ENCODE peak calls at places on chromosomes 5 and 9, in seven cellular contexts. F, L, T, I, O, S and B are unnamed samples.

GRCh38 chr9:107439991-107440456 is 49.5 kb downstream of the KLF4 start:
- DNase-seq in F (no peak), L (no peak), T (no peak), I (no peak), O (no peak), S (no peak), B (no peak)

GRCh38 chr5:75734913-75735789 is 17.9 kb upstream of the POC5 start:
- DNase-seq in F (no peak), L (no peak), T (peak; percentile 19), I (peak; percentile 54), O (no peak), S (no peak), B (peak; percentile 43)

GRCh38 chr5:147935032-147935431 is 28.7 kb upstream of the C5orf46 start:
- DNase-seq in F (no peak), L (peak; percentile 51), T (peak; percentile 81), I (peak; percentile 5), O (no peak), S (no peak), B (peak; percentile 60)

GRCh38 chr9:129995409-129996160 is 47.4 kb downstream of the FNBP1 start:
- DNase-seq in F (no peak), L (no peak), T (peak; percentile 87), I (peak; percentile 68), O (no peak), S (no peak), B (peak; percentile 89)

GRCh38 chr9:124594673-124595072 is 87.5 kb upstream of the NR5A1 start:
- DNase-seq in F (no peak), L (no peak), T (no peak), I (no peak), O (no peak), S (no peak), B (no peak)

GRCh38 chr5:53001541-53001940 is 12.4 kb downstream of the ITGA2 start:
- DNase-seq in F (no peak), L (no peak), T (no peak), I (no peak), O (no peak), S (no peak), B (peak; percentile 55)

GRCh38 chr5:60578295-60578694 is 121.7 kb downstream of the DEPDC1B start:
- DNase-seq in F (peak; percentile 70), L (no peak), T (no peak), I (no peak), O (no peak), S (no peak), B (no peak)

GRCh38 chr5:32136342-32136741 is 37.8 kb downstream of the GOLPH3 start:
- DNase-seq in F (no peak), L (no peak), T (peak; percentile 23), I (no peak), O (no peak), S (no peak), B (peak; percentile 61)

GRCh38 chr5:121681200-121681855 is 170.4 kb upstream of the FTMT start:
- DNase-seq in F (no peak), L (peak; percentile 3), T (no peak), I (peak; percentile 61), O (no peak), S (no peak), B (no peak)

GRCh38 chr9:72596451-72597180 is 75.2 kb downstream of the TMC1 start:
- DNase-seq in F (no peak), L (no peak), T (no peak), I (no peak), O (no peak), S (no peak), B (no peak)

GRCh38 chr5:91150189-91150588 is 232.9 kb downstream of the ARRDC3 start:
- DNase-seq in F (no peak), L (no peak), T (no peak), I (no peak), O (no peak), S (no peak), B (peak; percentile 42)

GRCh38 chr5:94777163-94777885 is 158.9 kb downstream of the SLF1 start:
- DNase-seq in F (no peak), L (no peak), T (peak; percentile 19), I (no peak), O (no peak), S (no peak), B (peak; percentile 14)

GRCh38 chr9:37667706-37668672 is 17.2 kb downstream of the FRMPD1 start:
- DNase-seq in F (no peak), L (no peak), T (no peak), I (no peak), O (no peak), S (no peak), B (no peak)

GRCh38 chr5:113495402-113495801 is 7.1 kb upstream of the MCC start:
- DNase-seq in F (no peak), L (no peak), T (peak; percentile 52), I (no peak), O (no peak), S (no peak), B (peak; percentile 58)

GRCh38 chr5:113278976-113279375 is 155.8 kb downstream of the TSSK1B start:
- DNase-seq in F (no peak), L (no peak), T (no peak), I (no peak), O (no peak), S (no peak), B (peak; percentile 55)

GRCh38 chr5:138111181-138111580 is 27.3 kb downstream of the WNT8A start:
- DNase-seq in F (no peak), L (no peak), T (no peak), I (no peak), O (no peak), S (no peak), B (no peak)

GRCh38 chr5:138180183-138180782 is 1.4 kb downstream of the KIF20A start:
- DNase-seq in F (peak; percentile 40), L (peak; percentile 24), T (peak; percentile 70), I (peak; percentile 79), O (no peak), S (no peak), B (peak; percentile 71)

GRCh38 chr9:5278486-5278885 is 26.0 kb downstream of the RLN2 start:
- DNase-seq in F (no peak), L (no peak), T (no peak), I (no peak), O (no peak), S (no peak), B (no peak)

GRCh38 chr5:103224118-103224893 is 34.3 kb upstream of the MACIR start:
- DNase-seq in F (no peak), L (no peak), T (peak; percentile 73), I (peak; percentile 80), O (peak; percentile 3), S (peak; percentile 13), B (peak; percentile 84)

GRCh38 chr5:181217111-181217804 is 5.8 kb upstream of the TRIM41 start:
- DNase-seq in F (no peak), L (no peak), T (peak; percentile 56), I (peak; percentile 83), O (peak; percentile 47), S (peak; percentile 63), B (peak; percentile 86)

GRCh38 chr9:6956796-6957355 is 199.1 kb downstream of the KDM4C start:
- DNase-seq in F (no peak), L (no peak), T (no peak), I (no peak), O (no peak), S (no peak), B (no peak)

GRCh38 chr9:18606281-18606680 is 132.3 kb downstream of the ADAMTSL1 start:
- DNase-seq in F (no peak), L (peak; percentile 15), T (no peak), I (no peak), O (no peak), S (no peak), B (peak; percentile 26)

GRCh38 chr9:2040828-2041227 is 25.7 kb downstream of the SMARCA2 start:
- DNase-seq in F (no peak), L (no peak), T (no peak), I (no peak), O (no peak), S (no peak), B (no peak)

GRCh38 chr9:120916573-120916972 is 10.0 kb downstream of the TRAF1 start:
- DNase-seq in F (no peak), L (no peak), T (peak; percentile 93), I (no peak), O (no peak), S (no peak), B (peak; percentile 71)